ENCODE peak calls at places on chromosomes 7 and 10, in seven cellular contexts. P, N, Z, D, R, E and L are unnamed samples.

GRCh38 chr7:99837649-99838361 is 10.0 kb downstream of the CYP3A43 start:
- DNase-seq in E (no peak), N (peak; percentile 45), P (peak; percentile 21), Z (no peak), D (no peak), R (no peak), L (no peak)

GRCh38 chr10:31884386-31884785 is 44.2 kb downstream of the ARHGAP12 start:
- DNase-seq in P (no peak), E (no peak), R (no peak), D (no peak), N (no peak), Z (no peak), L (no peak)

GRCh38 chr7:11193131-11193867 is 219.6 kb downstream of the PHF14 start:
- DNase-seq in E (no peak), P (peak; percentile 51), R (peak; percentile 33), N (peak; percentile 13), Z (no peak), D (no peak), L (no peak)

GRCh38 chr7:14960686-14961085 is 58.1 kb upstream of the DGKB start:
- DNase-seq in Z (no peak), R (no peak), D (no peak), P (no peak), N (no peak), E (no peak), L (no peak)

GRCh38 chr10:119284679-119285096 is 77.3 kb downstream of the GRK5 start:
- DNase-seq in Z (no peak), P (no peak), R (no peak), D (no peak), N (no peak), E (no peak), L (no peak)

GRCh38 chr10:113052076-113052830 is 102.2 kb downstream of the TCF7L2 start:
- DNase-seq in D (no peak), N (no peak), Z (no peak), E (no peak), P (peak; percentile 37), R (no peak), L (no peak)

GRCh38 chr10:15370741-15371701 is at the start of gene FAM171A1:
- DNase-seq in P (peak; percentile 82), E (no peak), N (no peak), D (peak; percentile 83), R (peak; percentile 53), Z (peak; percentile 69), L (peak; percentile 16)

GRCh38 chr10:58839771-58840170 is 327.1 kb downstream of the BICC1 start:
- DNase-seq in N (no peak), D (no peak), R (no peak), Z (no peak), E (no peak), P (peak; percentile 50), L (no peak)

GRCh38 chr7:88344956-88345832 is 38.5 kb upstream of the STEAP4 start:
- DNase-seq in R (peak; percentile 65), N (peak; percentile 6), Z (peak; percentile 54), D (peak; percentile 59), P (peak; percentile 77), E (no peak), L (no peak)

GRCh38 chr7:98840604-98841508 is 29.0 kb downstream of the TMEM130 start:
- DNase-seq in R (peak; percentile 29), N (no peak), D (no peak), Z (no peak), E (no peak), P (peak; percentile 49), L (no peak)

GRCh38 chr10:58179238-58179637 is 88.5 kb downstream of the IPMK start:
- DNase-seq in D (no peak), N (no peak), R (no peak), P (no peak), Z (no peak), E (no peak), L (no peak)

GRCh38 chr7:17532861-17533404 is 234.5 kb downstream of the AHR start:
- DNase-seq in R (no peak), E (no peak), Z (no peak), N (no peak), P (peak; percentile 94), D (no peak), L (no peak)

GRCh38 chr7:151460474-151460855 is 20.5 kb upstream of the CRYGN start:
- DNase-seq in D (no peak), E (no peak), Z (no peak), N (no peak), R (peak; percentile 65), P (peak; percentile 50), L (no peak)

GRCh38 chr10:805635-806305 is 116.3 kb upstream of the DIP2C start:
- DNase-seq in Z (no peak), E (no peak), N (no peak), R (no peak), D (no peak), P (no peak), L (no peak)

GRCh38 chr10:92847185-92847864 is 995 bp upstream of the EXOC6 start:
- DNase-seq in E (no peak), P (peak; percentile 14), Z (no peak), D (no peak), N (peak; percentile 66), R (no peak), L (no peak)

GRCh38 chr10:546971-547590 is 142.4 kb downstream of the DIP2C start:
- DNase-seq in Z (no peak), E (no peak), P (peak; percentile 36), D (no peak), N (no peak), R (no peak), L (no peak)

DNA sequence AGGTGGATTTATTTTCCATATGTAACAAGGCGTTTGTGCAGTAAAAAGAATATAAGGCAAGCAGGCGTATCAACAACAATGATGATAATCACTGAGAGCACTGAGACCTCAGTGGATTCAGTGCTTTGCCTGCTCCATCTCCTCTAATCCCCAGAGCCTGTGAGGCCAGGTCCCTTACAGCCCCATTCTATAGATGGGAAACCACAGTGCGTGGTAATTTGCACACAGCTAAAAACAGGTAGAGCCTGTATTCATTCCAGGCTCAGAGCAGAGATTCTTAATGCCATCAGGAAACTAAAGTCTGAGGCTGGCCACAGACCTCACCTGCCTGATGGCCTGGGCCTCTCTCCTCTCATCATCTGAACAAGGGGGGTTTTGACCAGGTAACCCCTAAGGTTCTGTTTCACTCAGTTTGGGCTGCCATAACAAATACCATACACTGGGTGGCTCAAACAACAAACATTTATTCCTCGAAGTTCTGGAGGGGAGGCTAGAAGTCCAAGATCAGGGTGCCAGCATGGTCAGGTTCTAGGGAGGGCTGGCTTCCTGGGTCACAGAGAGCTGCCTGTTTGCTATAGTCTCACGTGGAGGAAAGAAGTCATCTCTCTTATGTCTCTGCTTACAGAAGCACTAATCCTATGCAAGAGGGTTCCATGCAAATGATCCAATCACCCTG is 10.3 kb upstream of the RASSF4 start:
- DNase-seq in R (no peak), D (no peak), Z (no peak), P (no peak), E (no peak), N (no peak), L (no peak)
- TF ChIP-seq CTCF in R (no peak), D (no peak), Z (no peak), P (no peak), E (no peak), N (peak; percentile 28), L (no peak)

DNA sequence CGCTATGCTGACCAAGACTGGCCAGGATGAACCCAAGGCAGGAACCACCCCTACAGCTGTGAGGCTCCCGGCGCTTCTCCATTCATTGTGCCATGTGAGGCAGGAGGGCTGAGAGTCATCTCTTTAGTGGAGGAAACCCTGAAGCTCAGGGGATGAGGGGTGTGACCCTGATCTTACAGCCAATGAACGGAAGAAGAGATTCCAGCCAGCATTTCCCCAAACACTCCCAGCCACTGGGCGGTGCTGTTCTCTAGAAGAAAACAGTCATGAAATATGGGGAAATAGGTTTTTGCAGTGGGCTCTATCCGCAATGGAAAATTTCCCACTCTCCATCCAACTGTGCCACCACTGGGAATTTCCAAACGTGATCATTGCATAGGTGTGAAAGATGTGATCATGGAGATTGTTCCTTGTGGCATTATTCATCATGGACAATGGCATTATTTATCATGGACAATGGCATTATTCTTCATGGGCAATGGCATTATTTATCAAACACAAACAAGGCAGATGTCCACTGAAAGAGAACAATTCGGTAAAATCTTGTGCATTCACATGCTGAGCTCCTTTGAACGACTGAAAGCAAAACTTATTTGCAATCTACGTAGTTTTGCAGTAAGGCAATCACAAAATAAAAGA is 14.0 kb upstream of the SLC18A2 start:
- DNase-seq in N (peak; percentile 31), E (no peak), D (peak; percentile 39), R (peak; percentile 24), P (peak; percentile 40), Z (no peak), L (no peak)
- TF ChIP-seq CTCF in N (peak; percentile 78), E (peak; percentile 57), D (no peak), R (peak; percentile 41), P (peak; percentile 61), Z (no peak), L (no peak)

DNA sequence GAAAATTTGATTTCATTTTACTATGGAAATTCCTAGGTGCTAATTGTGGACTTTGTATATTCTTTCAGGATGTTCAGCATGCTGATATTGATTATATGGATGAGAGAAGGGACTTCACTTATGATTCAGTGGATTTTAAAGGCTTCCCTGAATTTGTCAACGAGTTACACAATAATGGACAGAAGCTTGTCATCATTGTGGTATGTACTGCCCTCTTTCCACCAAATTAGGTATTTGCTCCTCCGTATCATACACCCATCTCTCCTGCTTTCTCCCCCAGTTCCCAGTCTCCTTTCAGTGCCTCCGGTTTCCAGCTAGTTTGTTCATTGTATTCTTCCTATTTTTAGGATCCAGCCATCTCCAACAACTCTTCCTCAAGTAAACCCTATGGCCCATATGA is 34.6 kb downstream of the MGAM start:
- DNase-seq in E (no peak), R (no peak), D (no peak), Z (no peak), P (no peak), N (peak; percentile 3), L (no peak)
- TF ChIP-seq CTCF in E (no peak), R (no peak), D (no peak), Z (no peak), P (no peak), N (no peak), L (no peak)

DNA sequence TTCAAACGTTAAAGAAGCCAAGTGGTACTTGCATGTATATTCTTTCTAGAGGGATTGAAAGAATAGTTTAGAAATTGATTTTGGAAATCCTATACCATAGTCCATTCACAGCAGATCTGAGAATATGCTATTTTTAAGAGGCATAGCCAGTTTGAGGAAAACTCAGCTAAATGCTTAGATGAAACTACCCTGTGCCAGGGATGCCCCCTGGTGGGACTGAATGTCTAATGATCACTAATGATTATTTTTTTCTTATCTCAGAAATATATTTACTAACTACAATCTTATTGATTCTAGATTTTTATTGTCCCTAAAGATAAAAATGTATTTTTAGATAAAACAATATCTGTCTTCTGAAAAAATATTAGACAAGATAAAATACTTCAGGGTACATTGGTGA is 844.9 kb upstream of the PHF14 start:
- DNase-seq in E (no peak), P (no peak), R (peak; percentile 40), N (no peak), Z (no peak), D (no peak), L (no peak)
- TF ChIP-seq CTCF in E (no peak), P (no peak), R (peak; percentile 9), N (no peak), Z (no peak), D (no peak), L (no peak)

GRCh38 chr7:4406288-4407058 is 275.6 kb upstream of the FOXK1 start:
- DNase-seq in E (no peak), N (peak; percentile 42), D (no peak), R (no peak), Z (no peak), P (no peak), L (no peak)
- TF ChIP-seq CTCF in E (no peak), N (no peak), D (no peak), R (no peak), Z (no peak), P (no peak), L (no peak)